ENCODE peak calls at places on chromosomes 2 and 18, in nine cellular contexts. O is pulmonary artery endothelial cell; U is heart left ventricle; V is stimulated activated CD4-positive, alpha-beta T cell treated with anti-CD3 and anti-CD28 coated beads, Interleukin-12 subunit alpha, Interleukin-12 subunit beta, amount 100 ng/mL, for 48 hours; R is DMS153; C is OCI-LY7; M is Caki2; E is activated T-cell treated with anti-CD3 and anti-CD28 coated beads, Interleukin-2, amount 50 U/mL, for 48 hours; Q is LoVo. N is an unnamed sample.

GRCh38 chr2:239381709-239382134 is 19.1 kb downstream of the HDAC4 start:
- DNase-seq in V (no peak), Q (no peak), E (peak), C (peak), M (no peak), U (no peak), O (no peak), R (no peak), N (no peak)

GRCh38 chr18:7038330-7038846 is 79.2 kb downstream of the LAMA1 start:
- DNase-seq in Q (peak), V (no peak), E (peak), R (peak), C (peak), O (peak), M (peak), U (peak), N (peak)

GRCh38 chr2:47658646-47659320 is 124.2 kb upstream of the MSH6 start:
- DNase-seq in R (no peak), O (no peak), C (peak), Q (no peak), E (no peak), M (no peak), V (no peak), U (no peak), N (no peak)

GRCh38 chr18:11676386-11676785 is 12.7 kb upstream of the GNAL start:
- DNase-seq in E (no peak), M (no peak), U (no peak), O (no peak), V (no peak), Q (no peak), R (no peak), C (no peak), N (no peak)

GRCh38 chr18:58605027-58606020 is 23.6 kb downstream of the ALPK2 start:
- DNase-seq in E (peak), O (no peak), U (no peak), R (no peak), M (peak), V (peak), Q (peak), C (no peak), N (no peak)

GRCh38 chr18:35478520-35479435 is 19.0 kb downstream of the INO80C start:
- DNase-seq in R (no peak), O (no peak), Q (peak), V (peak), C (no peak), M (peak), U (no peak), E (peak), N (no peak)

GRCh38 chr2:46634905-46635304 is 155.5 kb downstream of the TMEM247 start:
- DNase-seq in O (no peak), M (no peak), E (no peak), C (no peak), V (no peak), U (no peak), R (no peak), Q (no peak), N (no peak)

GRCh38 chr2:28643911-28644334 is 107.7 kb upstream of the PPP1CB start:
- DNase-seq in O (no peak), M (no peak), Q (no peak), R (no peak), E (no peak), U (no peak), C (no peak), V (no peak), N (no peak)